ENCODE peak calls at places on chromosome 9, in seven cellular contexts. One of them, this sample, is unnamed.

GRCh38 chr9:95037789-95038521 is 279.6 kb downstream of the FANCC start:
- DNase-seq in cardiac fibroblast: no peak
- DNase-seq in dorsolateral prefrontal cortex: no peak
- DNase-seq in heart right ventricle: no peak
- DNase-seq in NB4: no peak
- DNase-seq in astrocyte of the cerebellum: no peak
- DNase-seq in left ventricle myocardium inferior: no peak
- DNase-seq in this sample: no peak

GRCh38 chr9:5587024-5587423 is 41.9 kb upstream of the RIC1 start:
- DNase-seq in dorsolateral prefrontal cortex: no peak
- DNase-seq in heart right ventricle: no peak
- DNase-seq in NB4: no peak
- DNase-seq in left ventricle myocardium inferior: no peak
- DNase-seq in astrocyte of the cerebellum: no peak
- DNase-seq in cardiac fibroblast: peak
- DNase-seq in this sample: no peak

GRCh38 chr9:36191290-36191645 is 547 bp downstream of the CLTA start:
- DNase-seq in heart right ventricle: peak
- DNase-seq in dorsolateral prefrontal cortex: no peak
- DNase-seq in left ventricle myocardium inferior: peak
- DNase-seq in NB4: peak
- DNase-seq in astrocyte of the cerebellum: no peak
- DNase-seq in cardiac fibroblast: peak
- DNase-seq in this sample: no peak

GRCh38 chr9:136316896-136317676 is 10.3 kb upstream of the GPSM1 start:
- DNase-seq in astrocyte of the cerebellum: no peak
- DNase-seq in dorsolateral prefrontal cortex: no peak
- DNase-seq in cardiac fibroblast: no peak
- DNase-seq in NB4: no peak
- DNase-seq in left ventricle myocardium inferior: no peak
- DNase-seq in heart right ventricle: peak
- DNase-seq in this sample: no peak

GRCh38 chr9:87577746-87578145 is 80.1 kb downstream of the DAPK1 start:
- DNase-seq in left ventricle myocardium inferior: no peak
- DNase-seq in cardiac fibroblast: no peak
- DNase-seq in NB4: no peak
- DNase-seq in dorsolateral prefrontal cortex: no peak
- DNase-seq in astrocyte of the cerebellum: no peak
- DNase-seq in heart right ventricle: no peak
- DNase-seq in this sample: no peak

GRCh38 chr9:28031521-28032177 is 458.4 kb upstream of the C9orf72 start:
- DNase-seq in left ventricle myocardium inferior: no peak
- DNase-seq in NB4: no peak
- DNase-seq in dorsolateral prefrontal cortex: no peak
- DNase-seq in astrocyte of the cerebellum: no peak
- DNase-seq in cardiac fibroblast: no peak
- DNase-seq in heart right ventricle: no peak
- DNase-seq in this sample: peak

GRCh38 chr9:124005372-124005771 is 6.2 kb upstream of the LHX2 start:
- DNase-seq in left ventricle myocardium inferior: no peak
- DNase-seq in NB4: no peak
- DNase-seq in astrocyte of the cerebellum: no peak
- DNase-seq in heart right ventricle: no peak
- DNase-seq in dorsolateral prefrontal cortex: no peak
- DNase-seq in cardiac fibroblast: no peak
- DNase-seq in this sample: no peak

GRCh38 chr9:14962193-14962899 is 52.1 kb upstream of the FREM1 start:
- DNase-seq in heart right ventricle: no peak
- DNase-seq in dorsolateral prefrontal cortex: no peak
- DNase-seq in astrocyte of the cerebellum: no peak
- DNase-seq in left ventricle myocardium inferior: no peak
- DNase-seq in cardiac fibroblast: peak
- DNase-seq in NB4: no peak
- DNase-seq in this sample: no peak

GRCh38 chr9:3256571-3256970 is 269.2 kb downstream of the RFX3 start:
- DNase-seq in left ventricle myocardium inferior: no peak
- DNase-seq in NB4: no peak
- DNase-seq in astrocyte of the cerebellum: no peak
- DNase-seq in heart right ventricle: no peak
- DNase-seq in cardiac fibroblast: no peak
- DNase-seq in dorsolateral prefrontal cortex: no peak
- DNase-seq in this sample: no peak

GRCh38 chr9:137606734-137607138 is 1.2 kb downstream of the ARRDC1 start:
- DNase-seq in left ventricle myocardium inferior: no peak
- DNase-seq in heart right ventricle: no peak
- DNase-seq in NB4: no peak
- DNase-seq in dorsolateral prefrontal cortex: no peak
- DNase-seq in cardiac fibroblast: no peak
- DNase-seq in astrocyte of the cerebellum: no peak
- DNase-seq in this sample: no peak

GRCh38 chr9:89999176-89999533 is 394.3 kb downstream of the GADD45G start:
- DNase-seq in heart right ventricle: no peak
- DNase-seq in cardiac fibroblast: no peak
- DNase-seq in NB4: no peak
- DNase-seq in astrocyte of the cerebellum: no peak
- DNase-seq in dorsolateral prefrontal cortex: no peak
- DNase-seq in left ventricle myocardium inferior: no peak
- DNase-seq in this sample: no peak

GRCh38 chr9:97904725-97905124 is 17.6 kb downstream of the TRMO start:
- DNase-seq in heart right ventricle: no peak
- DNase-seq in left ventricle myocardium inferior: no peak
- DNase-seq in NB4: no peak
- DNase-seq in astrocyte of the cerebellum: no peak
- DNase-seq in dorsolateral prefrontal cortex: no peak
- DNase-seq in cardiac fibroblast: no peak
- DNase-seq in this sample: no peak

GRCh38 chr9:134688661-134689319 is 47.2 kb downstream of the COL5A1 start:
- DNase-seq in dorsolateral prefrontal cortex: no peak
- DNase-seq in left ventricle myocardium inferior: no peak
- DNase-seq in astrocyte of the cerebellum: no peak
- DNase-seq in NB4: no peak
- DNase-seq in cardiac fibroblast: no peak
- DNase-seq in heart right ventricle: no peak
- DNase-seq in this sample: no peak

GRCh38 chr9:72460342-72461312 is 60.8 kb upstream of the TMC1 start:
- DNase-seq in left ventricle myocardium inferior: no peak
- DNase-seq in heart right ventricle: no peak
- DNase-seq in astrocyte of the cerebellum: no peak
- DNase-seq in NB4: no peak
- DNase-seq in cardiac fibroblast: no peak
- DNase-seq in dorsolateral prefrontal cortex: no peak
- DNase-seq in this sample: no peak

GRCh38 chr9:98805506-98806272 is 1.8 kb upstream of the GALNT12 start:
- DNase-seq in left ventricle myocardium inferior: no peak
- DNase-seq in NB4: peak
- DNase-seq in heart right ventricle: no peak
- DNase-seq in dorsolateral prefrontal cortex: no peak
- DNase-seq in cardiac fibroblast: peak
- DNase-seq in astrocyte of the cerebellum: no peak
- DNase-seq in this sample: peak

GRCh38 chr9:114895605-114896004 is 34.8 kb downstream of the TNFSF8 start:
- DNase-seq in cardiac fibroblast: peak
- DNase-seq in NB4: no peak
- DNase-seq in astrocyte of the cerebellum: no peak
- DNase-seq in heart right ventricle: no peak
- DNase-seq in left ventricle myocardium inferior: no peak
- DNase-seq in dorsolateral prefrontal cortex: no peak
- DNase-seq in this sample: no peak

DNA sequence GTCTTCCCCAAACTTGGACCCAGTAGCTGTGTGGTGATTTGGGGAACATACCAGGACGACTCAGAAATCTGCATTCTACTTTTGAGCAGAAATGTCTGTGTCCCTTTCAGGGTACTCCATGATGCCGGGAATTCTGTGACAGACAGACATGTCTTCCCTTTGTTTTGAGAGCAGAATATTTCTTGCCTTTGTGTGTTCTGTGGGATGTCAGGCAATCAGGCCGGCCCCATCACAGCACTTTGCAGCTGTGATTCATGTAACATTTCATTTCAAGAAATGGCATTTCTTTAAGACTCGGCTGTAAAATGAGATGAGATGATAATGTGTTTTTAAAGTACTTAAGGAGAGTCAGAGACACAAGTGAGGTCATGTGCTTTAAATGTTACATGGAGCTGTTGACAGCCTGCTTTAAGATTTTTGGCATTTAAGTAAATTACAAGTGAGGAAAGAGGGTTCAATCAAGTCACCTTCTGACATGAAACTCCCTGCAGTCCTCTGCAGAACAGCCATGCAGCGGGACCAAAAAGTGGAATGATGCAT is 98.7 kb downstream of the SLC28A3 start:
- DNase-seq in NB4: no peak
- DNase-seq in left ventricle myocardium inferior: no peak
- DNase-seq in astrocyte of the cerebellum: no peak
- DNase-seq in cardiac fibroblast: no peak
- DNase-seq in heart right ventricle: no peak
- DNase-seq in dorsolateral prefrontal cortex: no peak
- DNase-seq in this sample: no peak
- TF ChIP-seq CTCF in NB4: no peak
- TF ChIP-seq CTCF in left ventricle myocardium inferior: no peak
- TF ChIP-seq CTCF in astrocyte of the cerebellum: no peak
- TF ChIP-seq CTCF in cardiac fibroblast: no peak
- TF ChIP-seq CTCF in heart right ventricle: no peak
- TF ChIP-seq CTCF in dorsolateral prefrontal cortex: no peak
- TF ChIP-seq CTCF in this sample: no peak

GRCh38 chr9:17907780-17908513 is 329.1 kb downstream of the SH3GL2 start:
- DNase-seq in NB4: no peak
- DNase-seq in heart right ventricle: no peak
- DNase-seq in dorsolateral prefrontal cortex: no peak
- DNase-seq in left ventricle myocardium inferior: no peak
- DNase-seq in cardiac fibroblast: no peak
- DNase-seq in astrocyte of the cerebellum: no peak
- DNase-seq in this sample: no peak
- H3K4me3 ChIP-seq in NB4: no peak
- H3K4me3 ChIP-seq in heart right ventricle: no peak
- H3K4me3 ChIP-seq in dorsolateral prefrontal cortex: no peak
- H3K4me3 ChIP-seq in left ventricle myocardium inferior: peak
- H3K4me3 ChIP-seq in cardiac fibroblast: no peak
- H3K4me3 ChIP-seq in astrocyte of the cerebellum: no peak
- H3K4me3 ChIP-seq in this sample: no peak

GRCh38 chr9:128370367-128370751 is 815 bp upstream of the URM1 start:
- DNase-seq in NB4: no peak
- DNase-seq in dorsolateral prefrontal cortex: no peak
- DNase-seq in cardiac fibroblast: no peak
- DNase-seq in left ventricle myocardium inferior: no peak
- DNase-seq in heart right ventricle: no peak
- DNase-seq in astrocyte of the cerebellum: no peak
- DNase-seq in this sample: no peak

GRCh38 chr9:128371622-128372117 is 496 bp downstream of the URM1 start:
- DNase-seq in dorsolateral prefrontal cortex: no peak
- DNase-seq in astrocyte of the cerebellum: no peak
- DNase-seq in heart right ventricle: no peak
- DNase-seq in left ventricle myocardium inferior: no peak
- DNase-seq in cardiac fibroblast: peak
- DNase-seq in NB4: peak
- DNase-seq in this sample: no peak

GRCh38 chr9:128372188-128372641 is 1.0 kb downstream of the URM1 start:
- DNase-seq in astrocyte of the cerebellum: no peak
- DNase-seq in dorsolateral prefrontal cortex: no peak
- DNase-seq in cardiac fibroblast: no peak
- DNase-seq in heart right ventricle: no peak
- DNase-seq in left ventricle myocardium inferior: no peak
- DNase-seq in NB4: peak
- DNase-seq in this sample: no peak

GRCh38 chr9:128372784-128373183 is 1.6 kb downstream of the URM1 start:
- DNase-seq in left ventricle myocardium inferior: no peak
- DNase-seq in NB4: no peak
- DNase-seq in dorsolateral prefrontal cortex: no peak
- DNase-seq in astrocyte of the cerebellum: no peak
- DNase-seq in cardiac fibroblast: peak
- DNase-seq in heart right ventricle: no peak
- DNase-seq in this sample: no peak

DNA sequence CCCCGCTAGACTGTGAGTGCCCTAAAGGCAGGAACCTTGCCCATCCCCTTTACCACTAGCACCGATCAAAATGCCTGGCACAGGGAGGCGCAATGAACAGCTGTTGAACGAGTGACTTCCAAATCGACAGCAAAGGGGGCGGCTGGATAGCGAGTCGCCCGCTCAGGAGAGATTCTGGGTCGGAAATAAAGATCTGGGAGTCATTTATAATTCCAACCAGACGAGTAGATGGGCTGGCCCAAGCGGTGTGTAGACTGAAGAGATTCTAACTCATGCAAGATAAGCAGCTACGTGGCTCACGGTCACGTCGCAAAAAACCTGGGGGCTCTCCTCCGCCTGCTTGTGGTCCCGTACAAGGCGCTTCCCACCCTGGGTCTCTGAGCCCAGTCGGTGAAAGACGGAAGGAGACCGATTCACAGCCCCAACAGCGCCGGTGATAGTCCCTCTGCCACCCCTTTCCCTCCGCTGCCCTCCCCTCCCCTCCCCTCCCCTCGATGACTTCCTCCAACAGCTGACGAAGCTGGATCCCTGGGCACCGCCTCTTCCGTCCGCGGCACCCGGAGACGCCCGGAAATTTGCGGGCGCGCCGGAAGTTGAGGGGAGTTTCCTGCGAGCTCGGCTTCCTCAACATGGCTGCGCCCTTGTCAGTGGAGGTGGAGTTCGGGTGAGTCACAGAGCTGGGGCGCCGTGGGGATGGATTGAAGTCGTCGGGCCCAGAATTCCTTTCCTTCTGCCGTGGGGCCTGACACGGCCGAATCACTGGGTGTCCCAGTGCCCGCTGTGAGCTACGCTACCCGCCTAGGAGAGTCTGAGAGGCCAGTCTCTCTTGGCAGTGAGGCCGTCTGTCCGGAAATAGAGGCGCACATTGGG is at the start of gene URM1:
- DNase-seq in cardiac fibroblast: peak
- DNase-seq in heart right ventricle: peak
- DNase-seq in astrocyte of the cerebellum: peak
- DNase-seq in NB4: peak
- DNase-seq in dorsolateral prefrontal cortex: peak
- DNase-seq in left ventricle myocardium inferior: peak
- DNase-seq in this sample: peak
- TF ChIP-seq CTCF in cardiac fibroblast: peak
- TF ChIP-seq CTCF in heart right ventricle: peak
- TF ChIP-seq CTCF in astrocyte of the cerebellum: peak
- TF ChIP-seq CTCF in NB4: no peak
- TF ChIP-seq CTCF in dorsolateral prefrontal cortex: no peak
- TF ChIP-seq CTCF in left ventricle myocardium inferior: peak
- TF ChIP-seq CTCF in this sample: peak

GRCh38 chr9:120792898-120793765 is at the start of gene FBXW2:
- DNase-seq in dorsolateral prefrontal cortex: peak
- DNase-seq in NB4: peak
- DNase-seq in left ventricle myocardium inferior: peak
- DNase-seq in astrocyte of the cerebellum: peak
- DNase-seq in cardiac fibroblast: peak
- DNase-seq in heart right ventricle: peak
- DNase-seq in this sample: peak

GRCh38 chr9:120787906-120788305 is 5.3 kb downstream of the FBXW2 start:
- DNase-seq in cardiac fibroblast: no peak
- DNase-seq in heart right ventricle: no peak
- DNase-seq in left ventricle myocardium inferior: no peak
- DNase-seq in dorsolateral prefrontal cortex: no peak
- DNase-seq in astrocyte of the cerebellum: no peak
- DNase-seq in NB4: no peak
- DNase-seq in this sample: no peak

GRCh38 chr9:120791161-120791560 is 2.1 kb downstream of the FBXW2 start:
- DNase-seq in left ventricle myocardium inferior: no peak
- DNase-seq in cardiac fibroblast: peak
- DNase-seq in NB4: no peak
- DNase-seq in heart right ventricle: no peak
- DNase-seq in astrocyte of the cerebellum: no peak
- DNase-seq in dorsolateral prefrontal cortex: no peak
- DNase-seq in this sample: no peak
- H3K4me3 ChIP-seq in left ventricle myocardium inferior: peak
- H3K4me3 ChIP-seq in cardiac fibroblast: no peak
- H3K4me3 ChIP-seq in NB4: peak
- H3K4me3 ChIP-seq in heart right ventricle: no peak
- H3K4me3 ChIP-seq in astrocyte of the cerebellum: no peak
- H3K4me3 ChIP-seq in dorsolateral prefrontal cortex: no peak
- H3K4me3 ChIP-seq in this sample: no peak

This sample was measured in retinal pigment epithelial cell.